ENCODE peak calls at places on chromosomes 7 and 10, in four cellular contexts. X is fibroblast of lung, K is mammary epithelial cell, I is AG10803. V is an unnamed sample.
A peak's percentile ranks its signal among the peaks of the same experiment; 100 is the strongest.

GRCh38 chr7:155001756-155002410 is 1.0 kb downstream of the PAXIP1 start:
- DNase-seq in X (peak; percentile 9), K (peak; percentile 16), I (peak; percentile 3), V (peak; percentile 10)

GRCh38 chr10:45063605-45064231 is 63.0 kb downstream of the ZNF22 start:
- DNase-seq in X (no peak), K (peak; percentile 83), I (no peak), V (peak; percentile 6)

GRCh38 chr7:7054252-7054830 is 128.0 kb upstream of the C1GALT1 start:
- DNase-seq in X (no peak), K (no peak), I (no peak), V (no peak)

GRCh38 chr10:127911218-127911866 is 4.4 kb downstream of the PTPRE start:
- DNase-seq in X (no peak), K (no peak), I (no peak), V (no peak)

GRCh38 chr7:106866298-106867281 is 1.5 kb downstream of the PIK3CG start:
- DNase-seq in X (no peak), K (no peak), I (no peak), V (no peak)

GRCh38 chr7:112399501-112399900 is 50.8 kb upstream of the IFRD1 start:
- DNase-seq in X (no peak), K (no peak), I (no peak), V (peak; percentile 84)

GRCh38 chr7:50206521-50207250 is 97.8 kb upstream of the IKZF1 start:
- DNase-seq in X (no peak), K (no peak), I (no peak), V (no peak)

GRCh38 chr10:12975266-12975665 is 26.2 kb downstream of the CCDC3 start:
- DNase-seq in X (no peak), K (peak; percentile 15), I (no peak), V (no peak)

GRCh38 chr7:98802088-98802780 is 67.6 kb downstream of the TMEM130 start:
- DNase-seq in X (peak; percentile 4), K (peak; percentile 33), I (peak; percentile 68), V (peak; percentile 15)

GRCh38 chr7:27221201-27221797 is 21.3 kb upstream of the EVX1 start:
- DNase-seq in X (no peak), K (peak; percentile 46), I (no peak), V (no peak)

GRCh38 chr7:94698275-94698674 is 42.3 kb upstream of the SGCE start:
- DNase-seq in X (peak; percentile 90), K (peak; percentile 56), I (peak; percentile 80), V (peak; percentile 90)

GRCh38 chr7:2804227-2804763 is 39.8 kb downstream of the GNA12 start:
- DNase-seq in X (no peak), K (no peak), I (no peak), V (no peak)

GRCh38 chr10:28503114-28503513 is 29.8 kb upstream of the WAC start:
- DNase-seq in X (no peak), K (peak; percentile 15), I (peak; percentile 16), V (peak; percentile 27)

GRCh38 chr7:156206174-156206573 is 393.9 kb upstream of the SHH start:
- DNase-seq in X (no peak), K (no peak), I (no peak), V (no peak)
- H3K4me3 ChIP-seq in X (no peak overlapping the region), K (no peak overlapping the region), I (no peak overlapping the region), V (no peak overlapping the region)

DNA sequence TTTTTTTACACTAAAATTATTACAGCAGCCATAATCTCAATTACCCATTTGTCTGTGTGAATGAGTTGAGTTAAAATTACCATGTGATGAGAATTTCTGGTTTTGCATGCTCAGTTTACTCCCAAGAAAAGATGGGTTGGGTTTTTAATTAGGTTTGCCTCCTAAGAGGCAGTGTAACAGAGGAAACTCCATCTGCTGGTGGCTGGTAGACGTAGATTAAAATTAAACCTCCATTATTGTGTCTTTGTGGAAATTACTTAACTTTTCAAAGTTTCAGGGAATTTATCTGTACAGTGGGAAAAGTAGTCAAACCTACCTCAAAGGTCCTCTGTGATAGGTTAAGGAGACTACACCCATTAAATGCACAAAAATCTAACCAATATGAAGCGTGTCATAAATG is 954.2 kb downstream of the PCDH15 start:
- DNase-seq in X (peak; percentile 9), K (no peak), I (no peak), V (no peak)
- TF ChIP-seq CTCF in X (no peak), K (peak; percentile 22), I (no peak), V (no peak)

GRCh38 chr10:75235375-75236177 is at the start of gene COMTD1:
- DNase-seq in X (peak; percentile 82), K (peak; percentile 89), I (peak; percentile 80), V (peak; percentile 89)

GRCh38 chr10:75234017-75234682 is 1.6 kb downstream of the COMTD1 start:
- DNase-seq in X (peak; percentile 83), K (peak; percentile 95), I (peak; percentile 85), V (peak; percentile 90)

GRCh38 chr10:75234683-75235374 is 928 bp downstream of the COMTD1 start:
- DNase-seq in X (no peak), K (peak; percentile 38), I (no peak), V (no peak)

GRCh38 chr10:75231672-75232581 is 3.8 kb downstream of the COMTD1 start:
- DNase-seq in X (no peak), K (no peak), I (no peak), V (no peak)

GRCh38 chr10:75233444-75234016 is 2.2 kb downstream of the COMTD1 start:
- DNase-seq in X (no peak), K (peak; percentile 20), I (no peak), V (no peak)
- H3K4me3 ChIP-seq in X (no peak overlapping the region), K (no peak overlapping the region), I (no peak overlapping the region), V (no peak overlapping the region)

DNA sequence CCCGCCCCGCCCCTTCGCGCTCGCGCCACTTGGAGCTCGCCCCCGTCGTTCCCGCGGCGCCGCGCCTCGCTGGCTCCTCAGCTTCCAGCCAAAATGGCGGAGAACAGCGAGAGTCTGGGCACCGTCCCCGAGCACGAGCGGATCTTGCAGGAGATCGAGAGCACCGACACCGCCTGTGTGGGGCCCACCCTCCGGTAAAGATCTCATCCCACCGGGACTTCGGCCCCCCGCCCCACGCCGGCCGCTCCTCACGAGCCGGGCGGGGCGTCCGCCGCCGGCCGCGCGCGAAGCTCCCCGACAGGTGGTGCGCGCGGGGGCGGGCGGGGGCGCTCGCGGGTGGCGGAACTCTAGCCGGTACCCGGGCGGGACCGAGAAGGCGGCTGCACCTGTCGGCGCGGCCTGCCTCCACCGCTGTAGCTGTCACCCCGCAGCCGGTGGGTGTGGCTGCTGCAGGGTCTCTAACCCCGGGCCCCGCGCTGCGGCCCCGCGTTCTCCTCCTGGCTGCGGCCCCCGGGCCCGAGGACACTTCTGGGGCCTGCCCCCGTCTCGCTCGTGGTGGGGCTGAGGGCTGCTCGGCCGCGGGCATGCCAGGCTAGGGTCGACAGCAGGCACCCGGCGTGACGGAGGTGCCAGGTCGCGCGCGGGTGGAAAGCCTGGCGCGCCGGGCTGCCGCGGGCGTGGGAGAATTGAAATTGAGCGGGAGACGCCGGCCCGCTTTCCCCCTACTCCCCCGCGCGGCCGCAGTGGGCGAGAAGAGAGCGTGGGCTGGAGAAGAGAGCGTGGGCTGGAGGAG is at the start of gene EXOC6:
- DNase-seq in X (peak; percentile 72), K (peak; percentile 78), I (peak; percentile 65), V (peak; percentile 78)
- TF ChIP-seq CTCF in X (no peak), K (no peak), I (no peak), V (no peak)

GRCh38 chr10:7407368-7408002 is 3.3 kb downstream of the SFMBT2 start:
- DNase-seq in X (peak; percentile 49), K (no peak), I (no peak), V (no peak)

GRCh38 chr10:7408003-7408493 is 2.8 kb downstream of the SFMBT2 start:
- DNase-seq in X (peak; percentile 71), K (no peak), I (no peak), V (peak; percentile 36)

GRCh38 chr10:7408494-7409044 is 2.3 kb downstream of the SFMBT2 start:
- DNase-seq in X (peak; percentile 67), K (peak; percentile 39), I (no peak), V (peak; percentile 41)

GRCh38 chr10:7405637-7406036 is 5.2 kb downstream of the SFMBT2 start:
- DNase-seq in X (no peak), K (no peak), I (no peak), V (no peak)

GRCh38 chr10:7406712-7407333 is 4.0 kb downstream of the SFMBT2 start:
- DNase-seq in X (peak; percentile 15), K (no peak), I (no peak), V (no peak)
- H3K4me3 ChIP-seq in X (no peak overlapping the region), K (no peak overlapping the region), I (no peak overlapping the region), V (no peak overlapping the region)

GRCh38 chr7:22855049-22855392 is 32.4 kb upstream of the TOMM7 start:
- DNase-seq in X (no peak), K (no peak), I (no peak), V (no peak)
- TF ChIP-seq CTCF in X (no peak), K (no peak), I (no peak), V (no peak)